ENCODE peak calls at places on chromosomes 5 and 9, in six cellular contexts. F, N, I, Z, U and A are unnamed samples.

GRCh38 chr5:74360535-74361210 is 279.9 kb downstream of the ENC1 start:
- DNase-seq in Z (no peak), U (no peak), I (no peak), N (no peak), F (no peak), A (no peak)

GRCh38 chr5:174834081-174834480 is 109.7 kb downstream of the MSX2 start:
- DNase-seq in U (no peak), F (no peak), Z (no peak), I (no peak), N (no peak), A (no peak)

GRCh38 chr5:39328731-39329130 is 35.6 kb downstream of the C9 start:
- DNase-seq in N (no peak), I (no peak), Z (no peak), U (no peak), F (no peak), A (no peak)

GRCh38 chr9:134860510-134860909 is 20.1 kb upstream of the FCN2 start:
- DNase-seq in N (no peak), Z (no peak), I (no peak), F (no peak), U (no peak), A (no peak)

GRCh38 chr5:131589510-131590348 is 45.3 kb downstream of the RAPGEF6 start:
- DNase-seq in N (peak), U (no peak), I (no peak), Z (peak), F (no peak), A (no peak)

GRCh38 chr9:127308559-127309429 is 44.2 kb downstream of the GARNL3 start:
- DNase-seq in F (no peak), N (no peak), U (no peak), I (no peak), Z (no peak), A (no peak)

GRCh38 chr5:124061663-124062062 is 549.7 kb downstream of the CSNK1G3 start:
- DNase-seq in F (no peak), U (no peak), I (no peak), Z (no peak), N (peak), A (no peak)

GRCh38 chr5:35247645-35248034 is 17.4 kb upstream of the PRLR start:
- DNase-seq in Z (no peak), I (peak), F (no peak), U (no peak), N (no peak), A (no peak)

GRCh38 chr5:10600629-10601245 is 36.9 kb downstream of the ANKRD33B start:
- DNase-seq in Z (no peak), F (no peak), I (no peak), N (no peak), U (no peak), A (no peak)

GRCh38 chr5:66356011-66356565 is 212.0 kb downstream of the SREK1 start:
- DNase-seq in F (no peak), N (no peak), Z (no peak), I (no peak), U (no peak), A (no peak)

GRCh38 chr5:133682496-133682895 is 70.2 kb upstream of the FSTL4 start:
- DNase-seq in F (no peak), N (no peak), I (no peak), U (no peak), Z (no peak), A (no peak)

GRCh38 chr5:1729641-1730486 is 69.8 kb downstream of the MRPL36 start:
- DNase-seq in U (no peak), I (no peak), Z (no peak), N (no peak), F (no peak), A (no peak)

GRCh38 chr5:75654693-75655315 is 43.6 kb downstream of the ANKDD1B start:
- DNase-seq in U (no peak), Z (no peak), N (no peak), I (no peak), F (no peak), A (no peak)

GRCh38 chr5:76547242-76547890 is 75.8 kb downstream of the F2RL2 start:
- DNase-seq in F (no peak), Z (no peak), N (no peak), I (no peak), U (no peak), A (no peak)

GRCh38 chr5:169795311-169795710 is 158.2 kb downstream of the DOCK2 start:
- DNase-seq in I (no peak), U (no peak), N (no peak), Z (no peak), F (no peak), A (no peak)

GRCh38 chr5:31864015-31864414 is 225.1 kb downstream of the PDZD2 start:
- DNase-seq in N (no peak), F (no peak), I (no peak), Z (no peak), U (no peak), A (no peak)

GRCh38 chr5:72234265-72234700 is 85.8 kb downstream of the MRPS27 start:
- DNase-seq in U (no peak), Z (no peak), F (no peak), N (no peak), I (peak), A (no peak)